ENCODE peak calls at places on chromosomes 13 and 19, in four cellular contexts. X is BE2C, T is NCI-H1417, F is adrenal gland. O is an unnamed sample.

GRCh38 chr19:55383279-55383788 is 758 bp downstream of the TMEM238 start:
- DNase-seq in X (no peak), T (no peak), F (no peak), O (no peak)

GRCh38 chr13:23488442-23488841 is 54.9 kb upstream of the SACS start:
- DNase-seq in X (no peak), T (no peak), F (no peak), O (no peak)

GRCh38 chr19:56147307-56147706 is 6.2 kb downstream of the ZNF444 start:
- DNase-seq in X (no peak), T (no peak), F (peak; percentile 65), O (no peak)

GRCh38 chr19:9018163-9018875 is 8.1 kb upstream of the MUC16 start:
- DNase-seq in X (no peak), T (no peak), F (no peak), O (no peak)

GRCh38 chr19:48798937-48799336 is 11.9 kb downstream of the BCAT2 start:
- DNase-seq in X (no peak), T (no peak), F (no peak), O (peak; percentile 52)

GRCh38 chr19:55304279-55304978 is 20.6 kb downstream of the BRSK1 start:
- DNase-seq in X (peak; percentile 74), T (peak; percentile 56), F (no peak), O (peak; percentile 29)

GRCh38 chr13:99986751-99987150 is 5.2 kb downstream of the ZIC2 start:
- DNase-seq in X (no peak), T (peak; percentile 36), F (no peak), O (no peak)

GRCh38 chr13:112187527-112188297 is 120.8 kb downstream of the SOX1 start:
- DNase-seq in X (no peak), T (no peak), F (no peak), O (no peak)